ENCODE peak calls at places on chromosome 2, in seven cellular contexts. V is CD8-positive, alpha-beta T cell; N is spleen; I is uterus; A is right atrium auricular region; J is hepatocyte; L is aorta. C is an unnamed sample. For H3K4me1 and H3K36me3, the result is how much of the 10 kb centered on the place peaks cover.

GRCh38 chr2:165584126-165584525 is 114.6 kb downstream of the CSRNP3 start:
- DNase-seq in V (no peak), N (no peak), I (no peak), A (no peak), J (peak), L (no peak), C (no peak)

GRCh38 chr2:231680284-231680991 is 27.9 kb upstream of the PTMA start:
- DNase-seq in V (no peak), N (peak), I (no peak), A (no peak), J (peak), L (no peak), C (no peak)

GRCh38 chr2:54632733-54633692 is 90.4 kb upstream of the EML6 start:
- DNase-seq in V (no peak), N (no peak), I (no peak), A (no peak), J (no peak), L (peak), C (no peak)

GRCh38 chr2:203650860-203651613 is 55.4 kb upstream of the CD28 start:
- DNase-seq in V (no peak), N (no peak), I (peak), A (no peak), J (peak), L (no peak), C (no peak)

GRCh38 chr2:100820346-100821254 is 661 bp downstream of the NPAS2 start:
- DNase-seq in V (no peak), N (no peak), I (no peak), A (no peak), J (peak), L (no peak), C (no peak)

GRCh38 chr2:203656522-203657287 is 49.7 kb upstream of the CD28 start:
- DNase-seq in V (no peak), N (no peak), I (no peak), A (peak), J (peak), L (peak), C (no peak)

GRCh38 chr2:172710584-172711024 is 25.0 kb upstream of the RAPGEF4 start:
- DNase-seq in V (no peak), N (no peak), I (peak), A (no peak), J (peak), L (no peak), C (no peak)

GRCh38 chr2:9001778-9002177 is 1.7 kb downstream of the MBOAT2 start:
- DNase-seq in V (no peak), N (no peak), I (no peak), A (no peak), J (no peak), L (no peak), C (no peak)

GRCh38 chr2:160229591-160229990 is 29.5 kb upstream of the ITGB6 start:
- DNase-seq in V (no peak), N (no peak), I (no peak), A (no peak), J (peak), L (no peak), C (no peak)

GRCh38 chr2:12493031-12493513 is 223.7 kb upstream of the TRIB2 start:
- DNase-seq in V (no peak), N (no peak), I (peak), A (peak), J (peak), L (peak), C (no peak)

GRCh38 chr2:20600756-20601325 is 50.1 kb downstream of the HS1BP3 start:
- DNase-seq in V (no peak), N (no peak), I (no peak), A (no peak), J (no peak), L (no peak), C (no peak)

GRCh38 chr2:220550995-220551702 is 923.7 kb downstream of the SLC4A3 start:
- DNase-seq in V (no peak), N (no peak), I (no peak), A (no peak), J (no peak), L (no peak), C (no peak)

GRCh38 chr2:200962821-200963128 is 685 bp downstream of the ORC2 start:
- DNase-seq in V (no peak), N (no peak), I (no peak), A (no peak), J (no peak), L (no peak), C (no peak)

GRCh38 chr2:149221002-149221401 is 109.4 kb upstream of the LYPD6 start:
- DNase-seq in V (no peak), N (no peak), I (no peak), A (no peak), J (no peak), L (no peak), C (no peak)

GRCh38 chr2:55865095-55865835 is 58.3 kb downstream of the EFEMP1 start:
- DNase-seq in V (no peak), N (no peak), I (no peak), A (no peak), J (no peak), L (no peak), C (no peak)

GRCh38 chr2:228086561-228086960 is 94.9 kb downstream of the SPHKAP start:
- DNase-seq in V (no peak), N (no peak), I (no peak), A (no peak), J (no peak), L (no peak), C (no peak)

GRCh38 chr2:126986788-126987187 is 88.1 kb downstream of the TEX51 start:
- DNase-seq in V (no peak), N (no peak), I (peak), A (no peak), J (no peak), L (no peak), C (no peak)

GRCh38 chr2:193796847-193797246 is 1602.1 kb upstream of the TMEFF2 start:
- DNase-seq in V (no peak), N (no peak), I (no peak), A (no peak), J (no peak), L (no peak), C (no peak)

GRCh38 chr2:47561906-47562305 is 158.9 kb downstream of the MSH2 start:
- DNase-seq in V (no peak), N (no peak), I (no peak), A (no peak), J (no peak), L (no peak), C (no peak)

GRCh38 chr2:15797231-15797945 is 143.0 kb upstream of the MYCN start:
- DNase-seq in V (no peak), N (peak), I (no peak), A (no peak), J (no peak), L (no peak), C (no peak)

GRCh38 chr2:27735263-27735904 is 36.1 kb upstream of the MRPL33 start:
- DNase-seq in V (no peak), N (peak), I (peak), A (peak), J (peak), L (peak), C (peak)

GRCh38 chr2:25347846-25348245 is 6.1 kb upstream of the DNMT3A start:
- DNase-seq in V (no peak), N (no peak), I (no peak), A (no peak), J (no peak), L (no peak), C (no peak)

GRCh38 chr2:9617749-9618148 is 13.0 kb downstream of the YWHAQ start:
- DNase-seq in V (no peak), N (no peak), I (no peak), A (no peak), J (no peak), L (no peak), C (no peak)

GRCh38 chr2:10360460-10361219 is 57.9 kb downstream of the HPCAL1 start:
- DNase-seq in V (no peak), N (no peak), I (no peak), A (no peak), J (no peak), L (no peak), C (no peak)

GRCh38 chr2:139790807-139791206 is 1010.6 kb upstream of the NXPH2 start:
- DNase-seq in V (no peak), N (no peak), I (no peak), A (no peak), J (peak), L (no peak), C (no peak)

GRCh38 chr2:119222213-119222612 is 1.4 kb upstream of the STEAP3 start:
- DNase-seq in V (no peak), N (no peak), I (no peak), A (no peak), J (no peak), L (no peak), C (no peak)

GRCh38 chr2:16176971-16177480 is 236.7 kb downstream of the MYCN start:
- DNase-seq in V (no peak), N (no peak), I (no peak), A (no peak), J (no peak), L (no peak), C (no peak)

GRCh38 chr2:148582679-148583511 is 61.7 kb upstream of the EPC2 start:
- DNase-seq in V (no peak), N (no peak), I (no peak), A (no peak), J (no peak), L (no peak), C (no peak)

GRCh38 chr2:71608441-71608840 is 155.1 kb downstream of the DYSF start:
- DNase-seq in V (no peak), N (peak), I (no peak), A (peak), J (no peak), L (no peak), C (no peak)

GRCh38 chr2:223937535-223937934 is 7.6 kb downstream of the WDFY1 start:
- DNase-seq in V (no peak), N (no peak), I (no peak), A (no peak), J (no peak), L (no peak), C (no peak)
- H3K4me1 ChIP-seq in V (under half), N (under half), I (under half), A (under half), J (under half), L (under half), C (under half)

DNA sequence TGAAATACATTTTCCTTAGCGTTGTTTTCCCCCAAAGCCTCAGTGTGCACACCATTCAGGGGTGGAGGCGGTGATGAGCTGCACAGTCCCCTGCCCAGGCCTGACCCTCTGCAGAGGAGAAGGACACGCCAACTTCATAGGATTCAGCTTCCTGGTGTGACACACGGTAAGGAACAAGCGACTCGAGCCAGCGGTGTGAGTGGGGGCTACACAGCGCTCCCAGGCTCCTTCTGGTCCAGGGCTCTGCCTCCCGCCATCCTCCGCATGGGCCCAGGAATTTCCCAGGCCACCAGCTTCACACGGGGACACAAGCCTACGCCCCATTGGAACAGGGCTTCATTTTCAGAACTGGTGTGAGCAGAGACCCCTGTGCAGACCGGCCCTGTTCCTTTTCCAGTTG is 272.1 kb downstream of the HDAC4 start:
- DNase-seq in V (no peak), N (no peak), I (no peak), A (no peak), J (no peak), L (no peak), C (no peak)
- H3K36me3 ChIP-seq in V (under half), N (half or more), I (under half), A (half or more), J (under half), L (under half), C (half or more)

DNA sequence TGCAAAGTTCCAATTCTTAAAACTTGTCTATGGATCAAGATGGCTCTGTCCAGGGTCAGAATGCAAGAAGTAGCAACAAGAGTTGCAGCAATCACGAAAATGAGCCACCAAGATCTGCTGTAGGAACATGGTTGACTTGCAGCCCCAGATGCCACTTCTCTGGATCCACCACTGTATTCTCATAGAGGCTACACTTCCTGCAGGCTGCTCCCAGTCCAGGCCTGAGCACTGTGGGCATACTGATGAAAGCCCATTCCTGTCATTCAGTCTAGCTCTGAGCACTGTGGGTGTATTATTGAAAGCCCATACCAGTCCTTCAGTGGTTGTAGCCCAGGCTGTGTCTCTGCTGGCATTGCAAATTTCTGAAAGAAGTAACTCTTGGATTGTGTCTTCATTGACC is 213.9 kb upstream of the AGAP1 start:
- DNase-seq in V (no peak), N (no peak), I (no peak), A (no peak), J (no peak), L (no peak), C (no peak)
- H3K4me1 ChIP-seq in V (under half), N (under half), I (under half), A (under half), J (under half), L (under half), C (under half)

GRCh38 chr2:128281852-128282245 is 36.8 kb downstream of the HS6ST1 start:
- DNase-seq in V (no peak), N (peak), I (peak), A (no peak), J (no peak), L (peak), C (no peak)

GRCh38 chr2:128284037-128284441 is 34.6 kb downstream of the HS6ST1 start:
- DNase-seq in V (no peak), N (peak), I (no peak), A (no peak), J (no peak), L (peak), C (no peak)

GRCh38 chr2:128282976-128283810 is 35.5 kb downstream of the HS6ST1 start:
- DNase-seq in V (no peak), N (peak), I (no peak), A (no peak), J (no peak), L (peak), C (no peak)

GRCh38 chr2:128280901-128281321 is 37.8 kb downstream of the HS6ST1 start:
- DNase-seq in V (no peak), N (peak), I (peak), A (no peak), J (no peak), L (peak), C (no peak)

GRCh38 chr2:128282246-128282975 is 36.3 kb downstream of the HS6ST1 start:
- DNase-seq in V (no peak), N (peak), I (no peak), A (no peak), J (no peak), L (peak), C (no peak)
- H3K36me3 ChIP-seq in V (under half), N (under half), I (under half), A (under half), J (under half), L (under half), C (under half)